ENCODE peak calls at places on chromosomes 11 and 22, in five cellular contexts. P, W, O, K and S are unnamed samples.
A peak's percentile ranks its signal among the peaks of the same experiment; 100 is the strongest.

GRCh38 chr22:27507935-27508504 is 293.5 kb downstream of the MN1 start:
- DNase-seq in P (peak; percentile 19), W (peak; percentile 3), O (no peak), K (no peak), S (peak; percentile 70)

GRCh38 chr11:110761131-110761530 is 48.9 kb upstream of the ARHGAP20 start:
- DNase-seq in P (no peak), W (no peak), O (no peak), K (no peak), S (no peak)

GRCh38 chr11:69664103-69664775 is 10.9 kb downstream of the LTO1 start:
- DNase-seq in P (no peak), W (no peak), O (no peak), K (no peak), S (peak; percentile 73)

GRCh38 chr11:77147668-77148321 is 19.7 kb downstream of the MYO7A start:
- DNase-seq in P (no peak), W (no peak), O (no peak), K (no peak), S (no peak)

GRCh38 chr11:89452780-89453179 is 38.4 kb downstream of the NOX4 start:
- DNase-seq in P (no peak), W (no peak), O (no peak), K (no peak), S (no peak)

GRCh38 chr22:46586531-46587011 is 33.6 kb upstream of the GRAMD4 start:
- DNase-seq in P (no peak), W (no peak), O (no peak), K (no peak), S (peak; percentile 37)

GRCh38 chr22:25054943-25055511 is 102.5 kb downstream of the KIAA1671 start:
- DNase-seq in P (no peak), W (no peak), O (no peak), K (no peak), S (peak; percentile 75)

GRCh38 chr11:65709661-65710060 is 2.4 kb upstream of the KAT5 start:
- DNase-seq in P (no peak), W (no peak), O (no peak), K (no peak), S (no peak)

GRCh38 chr11:69333906-69334305 is 40.0 kb downstream of the MYEOV start:
- DNase-seq in P (no peak), W (no peak), O (no peak), K (no peak), S (no peak)

GRCh38 chr11:22976146-22976545 is 115.9 kb upstream of the CCDC179 start:
- DNase-seq in P (peak; percentile 69), W (no peak), O (no peak), K (no peak), S (no peak)

GRCh38 chr22:20001082-20001638 is 15.5 kb downstream of the ARVCF start:
- DNase-seq in P (no peak), W (no peak), O (no peak), K (no peak), S (peak; percentile 74)

GRCh38 chr22:22995166-22995565 is 75.2 kb upstream of the GNAZ start:
- DNase-seq in P (no peak), W (peak; percentile 59), O (peak; percentile 30), K (no peak), S (no peak)

GRCh38 chr11:20161230-20161918 is 1.1 kb upstream of the DBX1 start:
- DNase-seq in P (no peak), W (no peak), O (peak; percentile 89), K (no peak), S (peak; percentile 62)

GRCh38 chr22:18927573-18927972 is 8.5 kb downstream of the PRODH start:
- DNase-seq in P (no peak), W (no peak), O (no peak), K (no peak), S (no peak)

GRCh38 chr11:128247235-128247594 is 340.1 kb downstream of the ETS1 start:
- DNase-seq in P (no peak), W (no peak), O (no peak), K (no peak), S (no peak)
- H2AFZ ChIP-seq in P (no peak overlapping the region), W (no peak overlapping the region), O (no peak overlapping the region), K (no peak overlapping the region), S (no peak overlapping the region)

GRCh38 chr22:48350456-48350855 is 1477.2 kb downstream of the BRD1 start:
- DNase-seq in P (no peak), W (no peak), O (no peak), K (no peak), S (no peak)
- H3K4me3 ChIP-seq in P (no peak overlapping the region), W (no peak overlapping the region), O (no peak overlapping the region), K (no peak overlapping the region), S (no peak overlapping the region)

GRCh38 chr11:50423208-50423607 is 390.5 kb downstream of the OR4C45 start:
- DNase-seq in P (no peak), W (no peak), O (no peak), K (no peak), S (no peak)
- H2AFZ ChIP-seq in P (no peak overlapping the region), W (no peak overlapping the region), O (no peak overlapping the region), K (no peak overlapping the region), S (no peak overlapping the region)

DNA sequence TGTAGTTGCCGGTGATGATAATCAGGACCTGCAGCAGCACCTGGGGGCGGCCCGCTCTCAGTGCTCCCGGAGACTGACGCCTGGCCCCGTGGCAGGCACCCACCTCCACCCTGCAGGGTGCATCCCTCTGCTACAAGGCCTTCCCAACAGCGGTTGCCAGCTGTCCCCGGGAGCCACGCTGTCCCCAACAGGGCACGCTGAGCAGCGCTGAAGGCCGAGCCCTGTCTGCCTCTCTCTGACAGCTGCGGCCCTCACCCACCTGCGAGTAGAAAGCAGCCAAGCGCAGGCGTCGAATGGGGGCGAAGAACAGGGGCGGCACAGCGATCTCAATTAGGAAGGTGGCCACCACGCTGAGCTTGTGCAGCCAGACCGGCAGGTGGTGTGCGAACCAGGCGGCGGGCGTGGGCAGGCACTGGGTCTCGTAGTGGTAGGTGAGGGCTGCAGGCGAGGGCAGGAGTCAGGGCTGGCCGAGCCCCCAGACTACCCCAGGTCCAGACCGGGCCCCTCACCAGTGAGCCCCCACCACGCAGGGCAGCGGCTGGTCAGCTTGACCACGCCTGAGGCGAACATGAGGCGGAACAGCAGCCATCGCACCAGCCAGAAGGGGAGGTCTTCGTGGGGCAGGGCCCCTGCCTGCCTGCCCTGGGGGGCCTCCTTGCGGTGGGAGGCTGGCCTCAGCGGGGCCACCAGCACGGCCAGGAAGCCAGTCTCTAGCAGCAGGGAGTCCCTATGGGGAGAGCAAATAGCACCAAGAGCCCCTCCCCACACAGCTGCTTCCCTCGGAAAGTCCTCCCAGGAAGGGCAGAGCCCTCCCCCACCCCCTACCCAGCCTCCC is 1.5 kb downstream of the LMF2 start:
- DNase-seq in P (no peak), W (no peak), O (no peak), K (no peak), S (peak; percentile 85)
- H3K4me3 ChIP-seq in P (peak overlapping the region; percentile 96), W (peak overlapping the region; percentile 100), O (peak overlapping the region; percentile 62), K (peak overlapping the region; percentile 67), S (peak overlapping the region; percentile 99)

GRCh38 chr22:42800731-42801536 is 56.1 kb downstream of the ARFGAP3 start:
- DNase-seq in P (no peak), W (no peak), O (no peak), K (no peak), S (no peak)

GRCh38 chr22:42799462-42800405 is 57.3 kb downstream of the ARFGAP3 start:
- DNase-seq in P (peak; percentile 5), W (peak; percentile 29), O (no peak), K (no peak), S (no peak)

GRCh38 chr22:42797021-42797420 is 60.1 kb downstream of the ARFGAP3 start:
- DNase-seq in P (no peak), W (no peak), O (no peak), K (no peak), S (no peak)

GRCh38 chr22:42801537-42802165 is 55.4 kb downstream of the ARFGAP3 start:
- DNase-seq in P (no peak), W (no peak), O (no peak), K (no peak), S (no peak)

DNA sequence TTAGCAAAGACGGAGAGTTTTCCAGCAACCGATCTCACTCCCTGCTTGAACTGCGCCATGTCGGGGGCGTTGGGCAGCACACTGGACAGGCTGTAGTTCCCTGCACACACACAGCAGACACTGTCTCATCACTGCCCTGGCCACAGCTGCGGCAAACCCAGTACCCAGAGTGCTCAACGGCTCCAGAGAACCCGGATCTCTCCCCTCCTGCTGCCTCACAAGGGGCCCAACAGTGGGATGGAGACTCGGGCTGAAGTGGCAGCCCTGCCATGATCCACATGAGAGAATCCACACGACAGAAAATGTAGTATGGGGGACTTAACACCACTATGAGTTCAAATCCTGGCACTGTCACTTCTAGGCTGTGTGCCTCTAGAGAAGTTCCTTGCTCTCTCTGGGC is 58.0 kb downstream of the ARFGAP3 start:
- DNase-seq in P (no peak), W (no peak), O (no peak), K (no peak), S (no peak)
- H2AFZ ChIP-seq in P (no peak overlapping the region), W (no peak overlapping the region), O (no peak overlapping the region), K (no peak overlapping the region), S (no peak overlapping the region)

GRCh38 chr11:122097419-122098001 is 18.5 kb downstream of the BLID start:
- DNase-seq in P (peak; percentile 79), W (no peak), O (peak; percentile 32), K (no peak), S (no peak)

GRCh38 chr11:122098223-122098980 is 17.6 kb downstream of the BLID start:
- DNase-seq in P (no peak), W (no peak), O (no peak), K (no peak), S (no peak)

GRCh38 chr11:122093731-122094130 is 22.3 kb downstream of the BLID start:
- DNase-seq in P (peak; percentile 57), W (no peak), O (no peak), K (no peak), S (no peak)

GRCh38 chr11:122099345-122100045 is 16.5 kb downstream of the BLID start:
- DNase-seq in P (peak; percentile 60), W (no peak), O (no peak), K (no peak), S (no peak)

GRCh38 chr11:122095950-122096942 is 19.8 kb downstream of the BLID start:
- DNase-seq in P (peak; percentile 49), W (no peak), O (no peak), K (no peak), S (no peak)
- H3K4me3 ChIP-seq in P (peak overlapping the region; percentile 21), W (no peak overlapping the region), O (peak overlapping the region; percentile 77), K (no peak overlapping the region), S (peak overlapping the region; percentile 86)

DNA sequence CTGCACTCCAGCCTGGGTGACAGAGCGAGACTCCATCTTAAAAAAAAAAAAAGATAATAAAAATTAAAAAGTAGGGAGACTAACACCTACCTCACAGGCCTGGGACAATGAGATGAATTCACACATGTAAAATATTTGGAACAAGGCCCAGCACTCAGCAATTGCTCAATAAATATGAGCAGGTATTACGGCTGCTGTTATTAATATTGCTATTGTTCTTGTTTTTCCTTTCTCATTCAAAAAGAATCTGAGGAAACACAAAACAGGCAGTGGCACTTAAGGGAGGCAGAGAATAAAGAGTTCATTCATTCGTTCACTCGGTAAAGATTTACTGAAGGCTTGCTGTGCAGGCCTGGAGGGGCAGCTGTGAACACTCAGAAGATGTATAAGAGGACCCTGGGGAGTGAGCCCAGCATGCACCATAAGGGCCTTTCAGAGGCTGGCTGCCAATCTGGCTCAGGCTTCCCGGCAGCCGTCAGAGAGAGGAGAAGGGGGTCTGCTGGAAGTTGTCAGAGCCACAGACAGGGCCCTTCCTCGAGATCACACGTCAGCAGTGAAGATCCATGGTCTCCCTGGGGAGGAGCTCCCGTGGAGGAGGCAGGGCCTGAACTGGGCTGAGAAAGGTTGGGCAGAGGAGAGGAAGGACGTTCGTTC is 51.6 kb upstream of the TCF20 start:
- DNase-seq in P (peak; percentile 89), W (no peak), O (no peak), K (no peak), S (no peak)
- H2AFZ ChIP-seq in P (peak overlapping the region; percentile 79), W (no peak overlapping the region), O (no peak overlapping the region), K (no peak overlapping the region), S (no peak overlapping the region)